ENCODE peak calls at places on chromosomes 16 and 17, in eight cellular contexts. One of them, this sample, is unnamed.

GRCh38 chr16:81350306-81350615 is 35.5 kb downstream of the GAN start:
- DNase-seq in hepatocyte: no peak
- DNase-seq in PC-3: peak
- DNase-seq in body of pancreas: no peak
- DNase-seq in cardiac muscle cell: peak
- DNase-seq in fibroblast of pulmonary artery: peak
- DNase-seq in fibroblast of mammary gland: peak
- DNase-seq in neural crest cell: no peak
- DNase-seq in this sample: no peak

GRCh38 chr17:8480011-8480976 is 44.6 kb downstream of the NDEL1 start:
- DNase-seq in hepatocyte: no peak
- DNase-seq in PC-3: no peak
- DNase-seq in body of pancreas: no peak
- DNase-seq in cardiac muscle cell: no peak
- DNase-seq in fibroblast of pulmonary artery: no peak
- DNase-seq in fibroblast of mammary gland: no peak
- DNase-seq in neural crest cell: no peak
- DNase-seq in this sample: no peak

GRCh38 chr17:46003907-46004748 is 5.1 kb downstream of the STH start:
- DNase-seq in hepatocyte: peak
- DNase-seq in PC-3: peak
- DNase-seq in body of pancreas: peak
- DNase-seq in cardiac muscle cell: peak
- DNase-seq in fibroblast of pulmonary artery: peak
- DNase-seq in fibroblast of mammary gland: no peak
- DNase-seq in neural crest cell: no peak
- DNase-seq in this sample: no peak

GRCh38 chr17:78231991-78232759 is 744 bp downstream of the TMEM235 start:
- DNase-seq in hepatocyte: peak
- DNase-seq in PC-3: no peak
- DNase-seq in body of pancreas: no peak
- DNase-seq in cardiac muscle cell: no peak
- DNase-seq in fibroblast of pulmonary artery: no peak
- DNase-seq in fibroblast of mammary gland: no peak
- DNase-seq in neural crest cell: no peak
- DNase-seq in this sample: no peak

GRCh38 chr17:45051060-45051719 is at the start of gene DCAKD:
- DNase-seq in hepatocyte: peak
- DNase-seq in PC-3: peak
- DNase-seq in body of pancreas: peak
- DNase-seq in cardiac muscle cell: peak
- DNase-seq in fibroblast of pulmonary artery: peak
- DNase-seq in fibroblast of mammary gland: peak
- DNase-seq in neural crest cell: peak
- DNase-seq in this sample: peak

GRCh38 chr16:1105888-1106620 is 10.0 kb upstream of the C1QTNF8 start:
- DNase-seq in hepatocyte: peak
- DNase-seq in PC-3: peak
- DNase-seq in body of pancreas: peak
- DNase-seq in cardiac muscle cell: peak
- DNase-seq in fibroblast of pulmonary artery: peak
- DNase-seq in fibroblast of mammary gland: peak
- DNase-seq in neural crest cell: peak
- DNase-seq in this sample: peak

GRCh38 chr17:34153988-34154387 is 101.1 kb upstream of the CCL2 start:
- DNase-seq in hepatocyte: no peak
- DNase-seq in PC-3: no peak
- DNase-seq in body of pancreas: no peak
- DNase-seq in cardiac muscle cell: no peak
- DNase-seq in fibroblast of pulmonary artery: no peak
- DNase-seq in fibroblast of mammary gland: no peak
- DNase-seq in neural crest cell: no peak
- DNase-seq in this sample: no peak

GRCh38 chr17:30388321-30389179 is 9.8 kb downstream of the CPD start:
- DNase-seq in hepatocyte: no peak
- DNase-seq in PC-3: no peak
- DNase-seq in body of pancreas: no peak
- DNase-seq in cardiac muscle cell: no peak
- DNase-seq in fibroblast of pulmonary artery: no peak
- DNase-seq in fibroblast of mammary gland: no peak
- DNase-seq in neural crest cell: no peak
- DNase-seq in this sample: no peak

GRCh38 chr16:15610369-15610871 is 32.5 kb downstream of the MARF1 start:
- DNase-seq in hepatocyte: no peak
- DNase-seq in PC-3: peak
- DNase-seq in body of pancreas: no peak
- DNase-seq in cardiac muscle cell: peak
- DNase-seq in fibroblast of pulmonary artery: no peak
- DNase-seq in fibroblast of mammary gland: peak
- DNase-seq in neural crest cell: no peak
- DNase-seq in this sample: no peak

GRCh38 chr16:3937066-3937875 is 56.8 kb upstream of the CREBBP start:
- DNase-seq in hepatocyte: no peak
- DNase-seq in PC-3: no peak
- DNase-seq in body of pancreas: no peak
- DNase-seq in cardiac muscle cell: no peak
- DNase-seq in fibroblast of pulmonary artery: no peak
- DNase-seq in fibroblast of mammary gland: no peak
- DNase-seq in neural crest cell: no peak
- DNase-seq in this sample: no peak

GRCh38 chr16:49183911-49184310 is 97.7 kb downstream of the CBLN1 start:
- DNase-seq in hepatocyte: peak
- DNase-seq in PC-3: peak
- DNase-seq in body of pancreas: peak
- DNase-seq in cardiac muscle cell: no peak
- DNase-seq in fibroblast of pulmonary artery: no peak
- DNase-seq in fibroblast of mammary gland: peak
- DNase-seq in neural crest cell: peak
- DNase-seq in this sample: no peak

GRCh38 chr17:58158181-58158580 is 8.6 kb upstream of the OR4D2 start:
- DNase-seq in hepatocyte: no peak
- DNase-seq in PC-3: no peak
- DNase-seq in body of pancreas: no peak
- DNase-seq in cardiac muscle cell: no peak
- DNase-seq in fibroblast of pulmonary artery: no peak
- DNase-seq in fibroblast of mammary gland: no peak
- DNase-seq in neural crest cell: no peak
- DNase-seq in this sample: no peak

GRCh38 chr17:58153046-58153445 is 4.9 kb downstream of the OR4D1 start:
- DNase-seq in hepatocyte: no peak
- DNase-seq in PC-3: no peak
- DNase-seq in body of pancreas: no peak
- DNase-seq in cardiac muscle cell: no peak
- DNase-seq in fibroblast of pulmonary artery: no peak
- DNase-seq in fibroblast of mammary gland: no peak
- DNase-seq in neural crest cell: no peak
- DNase-seq in this sample: no peak

GRCh38 chr17:58161566-58161965 is 5.2 kb upstream of the OR4D2 start:
- DNase-seq in hepatocyte: no peak
- DNase-seq in PC-3: no peak
- DNase-seq in body of pancreas: no peak
- DNase-seq in cardiac muscle cell: no peak
- DNase-seq in fibroblast of pulmonary artery: no peak
- DNase-seq in fibroblast of mammary gland: no peak
- DNase-seq in neural crest cell: no peak
- DNase-seq in this sample: no peak

DNA sequence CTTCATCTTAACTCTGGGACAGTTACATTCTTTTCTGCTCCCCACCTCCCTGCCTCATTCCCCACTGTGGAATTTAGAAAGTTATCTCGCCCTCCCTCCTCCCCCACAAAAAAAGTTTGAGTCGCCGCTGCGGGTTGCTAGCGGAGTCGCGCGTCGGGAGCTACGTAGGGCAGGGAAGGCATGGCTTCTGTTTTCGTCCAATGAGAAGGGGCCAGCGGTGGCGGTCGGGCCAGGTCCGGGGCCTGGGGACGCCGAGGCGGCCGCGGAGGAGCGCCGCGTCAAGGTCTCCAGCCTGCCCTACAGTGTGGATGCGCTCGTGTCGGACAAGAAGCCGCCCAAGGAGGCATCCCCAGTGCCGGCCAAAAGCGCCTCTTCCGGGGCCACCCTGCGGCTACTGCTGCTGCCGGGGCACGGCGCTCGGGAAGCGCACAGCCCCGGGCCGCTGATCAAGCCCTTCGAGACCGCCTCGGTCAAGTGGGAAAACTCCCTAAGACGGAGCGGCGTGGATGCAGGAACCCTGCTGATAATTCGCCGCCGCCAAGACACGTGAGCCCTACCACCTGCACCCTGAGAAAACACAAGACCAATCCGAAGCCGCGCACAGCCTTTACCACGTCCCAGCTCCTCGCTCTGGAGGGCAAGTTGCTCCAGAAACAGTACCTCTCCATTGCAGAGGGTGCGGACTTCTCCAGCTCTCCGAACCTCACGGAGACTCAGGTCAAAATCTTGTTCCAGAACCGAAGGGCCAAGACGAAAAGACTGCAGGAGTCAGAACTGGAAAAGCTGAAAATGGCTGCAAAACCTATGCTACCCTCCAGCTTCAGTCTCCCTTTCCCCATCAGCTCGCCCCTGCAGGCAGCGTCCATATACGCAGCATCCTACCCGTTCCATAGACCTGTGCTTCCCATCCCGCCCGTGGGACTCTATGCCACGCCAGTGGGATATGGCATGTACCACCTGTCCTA is 8.9 kb downstream of the OR4D1 start:
- DNase-seq in hepatocyte: peak
- DNase-seq in PC-3: no peak
- DNase-seq in body of pancreas: peak
- DNase-seq in cardiac muscle cell: peak
- DNase-seq in fibroblast of pulmonary artery: no peak
- DNase-seq in fibroblast of mammary gland: no peak
- DNase-seq in neural crest cell: peak
- DNase-seq in this sample: no peak
- TF ChIP-seq CTCF in hepatocyte: no peak
- TF ChIP-seq CTCF in PC-3: no peak
- TF ChIP-seq CTCF in body of pancreas: no peak
- TF ChIP-seq CTCF in cardiac muscle cell: no peak
- TF ChIP-seq CTCF in fibroblast of pulmonary artery: no peak
- TF ChIP-seq CTCF in fibroblast of mammary gland: no peak
- TF ChIP-seq CTCF in neural crest cell: no peak
- TF ChIP-seq CTCF in this sample: no peak

DNA sequence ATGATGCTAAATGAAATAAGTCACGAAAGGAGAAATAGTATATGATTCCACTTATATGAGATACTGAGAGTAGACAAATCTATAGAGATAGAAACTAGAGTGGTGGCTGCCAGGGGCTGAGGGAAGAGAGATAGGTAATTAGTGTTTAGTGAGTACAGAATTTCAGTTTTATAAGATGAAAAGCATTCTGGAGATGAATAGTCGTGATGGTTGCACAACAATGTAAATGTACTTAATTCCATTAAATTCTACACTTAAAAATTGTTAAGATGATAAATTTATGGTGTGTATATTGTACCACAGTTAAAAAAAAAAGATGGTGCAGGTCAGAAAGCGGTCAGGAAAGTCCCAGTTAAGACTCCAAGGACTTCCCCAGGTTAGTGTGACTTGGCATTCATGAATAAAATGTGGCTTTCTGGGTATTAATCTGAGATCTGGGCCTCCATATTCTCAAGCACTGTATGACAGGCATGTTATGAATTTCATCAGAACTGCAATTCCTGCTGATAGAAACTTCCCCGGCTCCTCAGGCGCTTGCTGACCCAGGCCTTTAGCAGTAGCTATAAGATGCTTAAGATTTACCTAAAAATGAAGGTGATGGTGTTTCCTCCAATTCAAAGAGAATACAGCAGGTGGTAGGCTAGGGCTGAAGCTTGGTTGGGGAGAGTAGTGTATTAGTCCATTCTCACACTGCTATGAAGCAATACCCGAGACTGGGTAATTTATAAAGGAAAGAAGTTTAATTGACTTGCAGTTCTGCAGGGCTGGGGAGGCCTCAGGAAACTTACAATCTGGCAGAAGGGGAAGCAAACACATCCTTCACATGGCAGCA is 115.3 kb upstream of the SOX9 start:
- DNase-seq in hepatocyte: no peak
- DNase-seq in PC-3: no peak
- DNase-seq in body of pancreas: no peak
- DNase-seq in cardiac muscle cell: no peak
- DNase-seq in fibroblast of pulmonary artery: no peak
- DNase-seq in fibroblast of mammary gland: no peak
- DNase-seq in neural crest cell: no peak
- DNase-seq in this sample: no peak
- TF ChIP-seq CTCF in hepatocyte: no peak
- TF ChIP-seq CTCF in PC-3: no peak
- TF ChIP-seq CTCF in body of pancreas: no peak
- TF ChIP-seq CTCF in cardiac muscle cell: no peak
- TF ChIP-seq CTCF in fibroblast of pulmonary artery: no peak
- TF ChIP-seq CTCF in fibroblast of mammary gland: no peak
- TF ChIP-seq CTCF in neural crest cell: no peak
- TF ChIP-seq CTCF in this sample: no peak

DNA sequence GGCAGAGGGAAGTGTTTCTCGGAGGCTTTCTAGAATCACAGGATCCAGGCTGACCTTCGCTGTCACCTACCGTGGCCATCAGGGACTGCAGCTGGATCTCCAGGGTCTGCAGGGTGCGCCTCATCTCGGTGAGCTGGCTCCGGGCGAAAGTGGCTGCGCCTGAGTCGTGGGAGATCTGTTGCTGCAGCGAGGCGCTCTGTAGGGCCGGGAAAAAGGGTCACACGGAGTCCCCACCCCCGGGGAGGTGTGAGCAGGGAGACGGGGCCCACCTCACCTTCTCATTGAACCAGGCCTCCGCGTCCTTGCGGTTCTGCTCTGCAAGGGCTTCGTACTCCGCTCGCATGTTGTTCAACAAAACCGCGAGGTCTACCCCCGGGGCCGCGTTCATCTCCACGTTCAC is 2.9 kb downstream of the KRT28 start:
- DNase-seq in hepatocyte: no peak
- DNase-seq in PC-3: no peak
- DNase-seq in body of pancreas: no peak
- DNase-seq in cardiac muscle cell: no peak
- DNase-seq in fibroblast of pulmonary artery: no peak
- DNase-seq in fibroblast of mammary gland: no peak
- DNase-seq in neural crest cell: no peak
- DNase-seq in this sample: no peak
- TF ChIP-seq CTCF in hepatocyte: no peak
- TF ChIP-seq CTCF in PC-3: no peak
- TF ChIP-seq CTCF in body of pancreas: no peak
- TF ChIP-seq CTCF in cardiac muscle cell: no peak
- TF ChIP-seq CTCF in fibroblast of pulmonary artery: no peak
- TF ChIP-seq CTCF in fibroblast of mammary gland: no peak
- TF ChIP-seq CTCF in neural crest cell: no peak
- TF ChIP-seq CTCF in this sample: no peak

DNA sequence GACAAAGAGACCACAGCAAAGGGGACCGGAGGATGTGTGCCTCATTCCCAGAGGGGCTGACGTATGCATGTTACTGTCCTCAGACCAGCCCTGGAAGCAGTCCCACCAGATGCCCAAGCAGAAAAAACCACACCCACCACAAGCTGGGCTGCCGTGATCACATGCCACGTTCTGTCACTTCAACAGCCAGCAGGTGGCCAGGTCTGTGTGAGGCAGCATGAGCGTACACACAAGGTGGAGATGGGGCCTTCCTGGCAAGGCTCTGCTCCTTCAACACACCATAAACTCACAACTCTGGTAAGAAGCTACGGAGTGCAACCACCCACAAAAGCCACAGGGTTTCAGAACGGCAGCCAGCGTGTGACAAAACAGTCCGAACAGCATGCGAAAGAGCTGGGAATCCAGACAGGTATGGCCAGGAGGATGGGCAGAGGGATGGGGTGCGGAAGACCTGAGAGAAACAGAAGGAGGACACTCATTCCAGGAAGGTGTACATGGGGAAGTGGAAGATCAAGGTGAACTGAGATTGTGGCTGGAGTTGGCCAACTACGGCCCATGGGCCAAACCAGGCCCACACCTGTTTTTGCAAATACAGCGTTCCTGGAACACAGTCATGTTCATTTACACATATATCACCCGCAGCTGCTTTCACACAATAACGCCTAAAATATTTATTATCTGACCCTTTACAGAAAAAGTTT is 27.9 kb downstream of the MBTPS1 start:
- DNase-seq in hepatocyte: no peak
- DNase-seq in PC-3: peak
- DNase-seq in body of pancreas: peak
- DNase-seq in cardiac muscle cell: no peak
- DNase-seq in fibroblast of pulmonary artery: no peak
- DNase-seq in fibroblast of mammary gland: no peak
- DNase-seq in neural crest cell: no peak
- DNase-seq in this sample: no peak
- TF ChIP-seq CTCF in hepatocyte: no peak
- TF ChIP-seq CTCF in PC-3: peak
- TF ChIP-seq CTCF in body of pancreas: no peak
- TF ChIP-seq CTCF in cardiac muscle cell: no peak
- TF ChIP-seq CTCF in fibroblast of pulmonary artery: no peak
- TF ChIP-seq CTCF in fibroblast of mammary gland: no peak
- TF ChIP-seq CTCF in neural crest cell: no peak
- TF ChIP-seq CTCF in this sample: peak